ENCODE peak calls at places on chromosomes 16 and 17, in six cellular contexts. A, F, R, O, L and J are unnamed samples.

GRCh38 chr16:27189335-27189972 is 13.9 kb upstream of the KDM8 start:
- DNase-seq in A (peak; percentile 64), F (no peak), R (peak; percentile 20), O (no peak), L (no peak), J (no peak)

GRCh38 chr17:9918804-9919352 is 13.8 kb upstream of the RCVRN start:
- DNase-seq in A (no peak), F (no peak), R (no peak), O (no peak), L (no peak), J (no peak)

GRCh38 chr17:17030515-17031211 is 11.6 kb upstream of the MPRIP start:
- DNase-seq in A (no peak), F (no peak), R (peak; percentile 42), O (no peak), L (no peak), J (no peak)

GRCh38 chr17:78995761-78996451 is 13.7 kb downstream of the CANT1 start:
- DNase-seq in A (peak; percentile 90), F (peak; percentile 72), R (no peak), O (peak; percentile 57), L (no peak), J (no peak)

GRCh38 chr17:72971513-72971880 is 121.0 kb downstream of the SLC39A11 start:
- DNase-seq in A (no peak), F (no peak), R (no peak), O (no peak), L (no peak), J (no peak)

GRCh38 chr17:320139-320538 is 32.5 kb downstream of the RPH3AL start:
- DNase-seq in A (no peak), F (peak; percentile 54), R (no peak), O (no peak), L (no peak), J (no peak)

GRCh38 chr17:48878920-48879898 is 13.4 kb upstream of the ATP5MC1 start:
- DNase-seq in A (peak; percentile 50), F (no peak), R (peak; percentile 92), O (no peak), L (peak; percentile 80), J (no peak)

GRCh38 chr17:49406791-49407190 is 7.9 kb downstream of the PHB1 start:
- DNase-seq in A (no peak), F (peak; percentile 38), R (no peak), O (no peak), L (no peak), J (no peak)

GRCh38 chr17:10556301-10557005 is 7.0 kb upstream of the MYH2 start:
- DNase-seq in A (no peak), F (no peak), R (no peak), O (no peak), L (no peak), J (no peak)

GRCh38 chr16:56911771-56912541 is 20.0 kb upstream of the HERPUD1 start:
- DNase-seq in A (peak; percentile 74), F (peak; percentile 76), R (no peak), O (no peak), L (no peak), J (peak; percentile 47)

GRCh38 chr17:75077490-75078096 is 10.2 kb upstream of the SLC16A5 start:
- DNase-seq in A (peak; percentile 75), F (peak; percentile 89), R (peak; percentile 66), O (no peak), L (no peak), J (no peak)

GRCh38 chr17:37535906-37536305 is 46.2 kb downstream of the DUSP14 start:
- DNase-seq in A (no peak), F (no peak), R (no peak), O (no peak), L (no peak), J (no peak)

GRCh38 chr17:27533874-27534815 is 77.9 kb downstream of the KSR1 start:
- DNase-seq in A (peak; percentile 33), F (peak; percentile 63), R (peak; percentile 68), O (no peak), L (no peak), J (no peak)

GRCh38 chr16:89448656-89449055 is 41.7 kb downstream of the ANKRD11 start:
- DNase-seq in A (peak; percentile 70), F (no peak), R (no peak), O (no peak), L (no peak), J (no peak)

GRCh38 chr16:68386628-68387027 is 61.7 kb downstream of the SMPD3 start:
- DNase-seq in A (peak; percentile 94), F (no peak), R (no peak), O (no peak), L (no peak), J (no peak)

GRCh38 chr17:79527286-79527685 is 83.6 kb downstream of the RBFOX3 start:
- DNase-seq in A (no peak), F (no peak), R (no peak), O (no peak), L (no peak), J (no peak)

GRCh38 chr17:49896222-49896621 is 48.4 kb upstream of the TAC4 start:
- DNase-seq in A (no peak), F (no peak), R (no peak), O (no peak), L (no peak), J (no peak)

GRCh38 chr16:69325784-69326171 is 4.6 kb downstream of the PDF start:
- DNase-seq in A (no peak), F (no peak), R (no peak), O (no peak), L (no peak), J (no peak)

DNA sequence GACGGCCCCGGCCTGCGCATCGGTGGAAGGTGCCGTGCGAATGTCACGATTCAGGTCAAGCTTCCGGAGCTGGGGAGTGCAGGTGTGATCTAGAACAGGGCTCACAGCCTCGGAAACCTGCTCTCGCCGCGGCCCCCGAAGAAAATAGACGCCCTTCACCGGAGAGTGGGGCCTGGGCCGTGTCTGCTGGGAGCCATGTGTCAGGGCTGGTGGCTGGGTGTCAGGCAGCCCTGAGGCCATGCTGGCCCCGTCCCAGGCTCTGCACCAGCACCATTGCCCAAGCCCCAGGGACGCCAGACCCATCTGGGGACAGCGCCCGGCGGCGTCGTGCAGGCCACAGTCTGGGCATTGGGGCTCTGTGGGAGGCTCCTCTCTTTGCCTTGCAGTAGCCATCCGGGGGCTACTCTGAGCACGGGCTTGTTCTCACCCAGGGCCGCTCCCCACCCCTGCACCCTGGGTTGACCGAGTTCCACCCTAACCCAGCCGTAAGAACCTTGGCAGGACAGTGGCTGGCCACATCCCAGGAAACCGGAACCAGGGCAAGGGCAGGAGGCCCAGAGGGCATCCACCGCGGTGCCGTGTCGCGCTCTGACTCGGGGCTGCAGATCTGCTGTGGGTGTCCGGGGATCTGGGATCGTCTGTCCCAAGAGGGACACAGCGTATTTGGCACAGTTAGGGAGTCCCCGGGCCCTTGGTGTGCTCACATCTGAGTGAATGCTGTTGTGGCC is 5.3 kb upstream of the NUDT16L1 start:
- DNase-seq in A (no peak), F (peak; percentile 66), R (no peak), O (no peak), L (no peak), J (no peak)
- H3K4me3 ChIP-seq in A (no peak overlapping the region), F (no peak overlapping the region), R (no peak overlapping the region), O (no peak overlapping the region), L (no peak overlapping the region), J (no peak overlapping the region)

GRCh38 chr17:18191071-18191667 is 7.5 kb downstream of the ALKBH5 start:
- DNase-seq in A (no peak), F (peak; percentile 71), R (no peak), O (no peak), L (peak; percentile 74), J (no peak)

GRCh38 chr17:18194394-18194793 is 10.8 kb downstream of the ALKBH5 start:
- DNase-seq in A (no peak), F (no peak), R (no peak), O (no peak), L (no peak), J (no peak)

GRCh38 chr17:18190629-18191028 is 7.0 kb downstream of the ALKBH5 start:
- DNase-seq in A (no peak), F (no peak), R (no peak), O (no peak), L (no peak), J (no peak)

GRCh38 chr17:18194804-18195203 is 11.2 kb downstream of the ALKBH5 start:
- DNase-seq in A (no peak), F (no peak), R (no peak), O (no peak), L (no peak), J (no peak)

DNA sequence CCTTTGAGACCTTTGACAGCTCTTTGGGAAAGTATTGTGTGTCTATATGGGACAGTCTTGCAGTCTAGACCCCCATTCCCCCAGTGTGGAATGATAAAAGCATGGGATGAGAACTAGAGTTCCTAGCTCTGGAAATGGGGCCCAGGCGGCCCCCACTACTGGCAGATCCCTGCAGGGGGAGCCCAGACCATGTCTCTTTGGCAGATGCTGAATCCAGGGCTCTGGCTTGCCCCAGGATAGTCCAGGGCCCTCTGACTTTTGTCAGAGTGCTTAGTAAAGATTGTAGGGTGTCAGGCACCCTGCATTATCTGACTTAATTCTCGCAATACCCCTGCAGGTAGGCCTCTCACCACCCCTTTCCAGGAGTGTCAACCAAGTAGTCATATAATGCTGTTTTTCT is 8.3 kb downstream of the ALKBH5 start:
- DNase-seq in A (no peak), F (no peak), R (peak; percentile 55), O (no peak), L (no peak), J (no peak)
- TF ChIP-seq CTCF in A (no peak), F (no peak), R (peak; percentile 47), O (no peak), L (peak; percentile 24), J (no peak)

DNA sequence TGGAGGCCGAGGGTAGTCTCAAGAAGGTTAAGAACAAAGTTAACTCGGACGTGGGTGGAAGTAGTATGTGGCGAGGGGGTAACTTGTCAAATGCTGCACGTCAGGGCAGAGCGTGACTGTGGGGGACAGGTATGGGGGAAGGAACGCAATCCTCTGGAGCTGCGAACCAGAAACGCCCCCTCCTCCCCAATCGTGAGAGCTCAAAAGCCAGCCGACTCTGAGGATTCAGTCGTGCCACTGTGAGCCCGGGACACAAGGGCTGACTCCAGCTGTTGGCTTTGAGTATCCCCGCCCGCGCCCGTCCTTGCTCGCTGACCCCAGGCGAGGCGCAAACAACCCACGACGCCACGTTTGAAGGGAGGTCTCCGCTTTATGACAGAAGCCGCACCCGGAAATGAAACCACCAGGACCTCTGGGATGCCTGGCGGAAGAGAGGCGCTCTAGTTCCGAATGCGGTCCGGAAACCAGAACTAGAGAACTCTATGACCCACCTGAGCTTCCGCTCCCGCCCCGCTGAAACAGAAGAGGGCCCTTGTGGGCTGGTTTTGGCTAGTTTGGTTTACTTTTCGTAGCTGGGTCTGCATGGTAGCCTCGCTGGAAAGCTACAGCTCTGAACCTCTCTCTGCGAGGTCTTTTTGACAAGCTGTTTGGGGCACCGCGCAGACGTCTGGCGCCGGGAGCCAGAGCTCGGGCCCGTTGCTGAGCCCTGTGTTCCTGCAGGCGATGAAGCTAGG is at the start of gene PEX12:
- DNase-seq in A (peak; percentile 91), F (peak; percentile 94), R (peak; percentile 95), O (peak; percentile 93), L (peak; percentile 92), J (peak; percentile 89)
- TF ChIP-seq POLR2AphosphoS5 in A (peak; percentile 86), F (peak; percentile 84), R (peak; percentile 93), O (peak; percentile 30), L (peak; percentile 98), J (peak; percentile 87)

DNA sequence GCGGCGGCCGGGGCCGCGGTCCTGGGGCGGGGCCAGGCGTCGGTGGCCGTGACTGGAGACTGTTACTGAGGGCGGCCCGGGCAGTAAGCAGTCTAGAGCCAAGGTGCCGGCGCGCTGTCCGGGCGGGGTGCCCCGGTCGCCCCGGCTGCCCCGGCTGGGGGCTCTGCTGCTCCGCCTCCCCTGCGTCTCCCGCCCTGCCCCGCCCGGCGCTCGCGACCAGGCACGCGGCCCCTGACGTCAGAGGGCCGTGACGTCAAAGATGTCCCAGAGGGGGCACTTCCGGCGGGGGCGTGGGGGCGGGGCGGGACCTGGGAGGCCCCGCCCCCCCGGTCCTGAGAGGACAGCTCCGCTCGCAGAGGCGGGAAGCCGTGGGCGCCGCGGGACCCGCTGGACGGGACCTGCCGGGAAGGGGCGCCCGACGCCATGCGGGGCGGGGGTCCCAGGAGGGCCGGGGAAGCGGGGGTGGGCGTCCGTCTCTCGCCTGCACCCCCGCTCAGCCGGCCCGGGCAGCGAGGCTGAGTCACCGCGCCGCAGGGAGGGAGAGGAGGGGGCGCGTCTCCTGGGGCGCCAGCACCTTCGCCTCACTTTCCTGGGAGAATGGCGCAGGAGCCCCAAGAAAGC is 4.5 kb upstream of the HIC1 start:
- DNase-seq in A (peak; percentile 68), F (peak; percentile 86), R (peak; percentile 74), O (peak; percentile 84), L (no peak), J (no peak)
- H3K4me3 ChIP-seq in A (peak overlapping the region; percentile 83), F (peak overlapping the region; percentile 64), R (peak overlapping the region; percentile 50), O (peak overlapping the region; percentile 85), L (peak overlapping the region; percentile 47), J (peak overlapping the region; percentile 36)